ENCODE peak calls at places on chromosomes 4 and X, in six cellular contexts. J is pancreas, M is heart left ventricle, I is heart right ventricle, U is mesenchymal stem cell, S is left lung. P is an unnamed sample.
A peak's percentile ranks its signal among the peaks of the same experiment; 100 is the strongest.

GRCh38 chrX:42241421-42241820 is 318.1 kb upstream of the CASK start:
- DNase-seq in J (no peak), M (no peak), I (no peak), U (peak; percentile 24), S (no peak), P (no peak)

GRCh38 chrX:105451426-105451825 is 230.9 kb upstream of the TEX13A start:
- DNase-seq in J (no peak), M (no peak), I (no peak), U (peak; percentile 2), S (no peak), P (no peak)

GRCh38 chr4:168880811-168881595 is 129.1 kb downstream of the CBR4 start:
- DNase-seq in J (no peak), M (no peak), I (no peak), U (peak; percentile 49), S (peak; percentile 49), P (no peak)

GRCh38 chrX:1465261-1466231 is 12.8 kb upstream of the ASMTL start:
- DNase-seq in J (no peak), M (peak; percentile 48), I (peak; percentile 2), U (no peak), S (peak; percentile 31), P (no peak)

GRCh38 chr4:100114909-100115308 is 75.4 kb downstream of the DDIT4L start:
- DNase-seq in J (no peak), M (no peak), I (peak; percentile 8), U (peak; percentile 54), S (no peak), P (no peak)

GRCh38 chr4:183153190-183153916 is 54.3 kb downstream of the WWC2 start:
- DNase-seq in J (no peak), M (no peak), I (no peak), U (no peak), S (no peak), P (no peak)

GRCh38 chr4:172998527-172999469 is 169.8 kb upstream of the GALNT7 start:
- DNase-seq in J (no peak), M (no peak), I (no peak), U (peak; percentile 53), S (no peak), P (no peak)

GRCh38 chrX:129754266-129755024 is 15.7 kb downstream of the XPNPEP2 start:
- DNase-seq in J (no peak), M (no peak), I (no peak), U (no peak), S (no peak), P (no peak)

GRCh38 chr4:182488886-182489285 is 245.7 kb downstream of the TENM3 start:
- DNase-seq in J (no peak), M (no peak), I (no peak), U (no peak), S (no peak), P (no peak)

GRCh38 chrX:42220083-42220482 is 296.7 kb upstream of the CASK start:
- DNase-seq in J (no peak), M (no peak), I (no peak), U (no peak), S (no peak), P (no peak)

GRCh38 chr4:121273191-121273590 is 107.6 kb downstream of the QRFPR start:
- DNase-seq in J (no peak), M (no peak), I (no peak), U (no peak), S (no peak), P (no peak)

GRCh38 chr4:126807132-126807531 is 825.6 kb upstream of the INTU start:
- DNase-seq in J (no peak), M (no peak), I (no peak), U (peak; percentile 5), S (no peak), P (no peak)

GRCh38 chr4:133996431-133997121 is 205.0 kb downstream of the PABPC4L start:
- DNase-seq in J (no peak), M (no peak), I (no peak), U (no peak), S (no peak), P (no peak)

GRCh38 chr4:151486166-151486565 is 77.2 kb downstream of the FHIP1A start:
- DNase-seq in J (no peak), M (no peak), I (no peak), U (peak; percentile 20), S (no peak), P (no peak)

GRCh38 chr4:41282362-41282761 is 25.6 kb downstream of the UCHL1 start:
- DNase-seq in J (no peak), M (no peak), I (no peak), U (no peak), S (no peak), P (no peak)

GRCh38 chrX:106999002-106999975 is 723 bp downstream of the MORC4 start:
- DNase-seq in J (peak; percentile 41), M (peak; percentile 60), I (peak; percentile 37), U (peak; percentile 59), S (peak; percentile 55), P (peak; percentile 4)

GRCh38 chr4:55381502-55381901 is 14.3 kb upstream of the TMEM165 start:
- DNase-seq in J (no peak), M (no peak), I (no peak), U (no peak), S (no peak), P (no peak)

GRCh38 chr4:683982-684571 is 4.9 kb downstream of the SLC49A3 start:
- DNase-seq in J (peak; percentile 70), M (peak; percentile 87), I (peak; percentile 74), U (peak; percentile 62), S (peak; percentile 60), P (no peak)

GRCh38 chr4:76386566-76387305 is 34.2 kb downstream of the CCDC158 start:
- DNase-seq in J (no peak), M (no peak), I (no peak), U (no peak), S (peak; percentile 65), P (no peak)

GRCh38 chr4:82017680-82018079 is 356.1 kb downstream of the HNRNPD start:
- DNase-seq in J (no peak), M (no peak), I (no peak), U (peak; percentile 4), S (no peak), P (no peak)

GRCh38 chr4:174216935-174217272 is 66.6 kb downstream of the FBXO8 start:
- DNase-seq in J (no peak), M (no peak), I (no peak), U (no peak), S (no peak), P (no peak)

GRCh38 chrX:38596939-38597338 is 35.6 kb downstream of the TSPAN7 start:
- DNase-seq in J (no peak), M (no peak), I (no peak), U (no peak), S (no peak), P (no peak)

GRCh38 chr4:173522160-173522873 is 7.7 kb downstream of the HAND2 start:
- DNase-seq in J (peak; percentile 67), M (peak; percentile 92), I (peak; percentile 86), U (peak; percentile 95), S (peak; percentile 62), P (no peak)

GRCh38 chr4:53273726-53274125 is 92.1 kb downstream of the SCFD2 start:
- DNase-seq in J (no peak), M (no peak), I (no peak), U (no peak), S (no peak), P (no peak)

GRCh38 chr4:26248647-26249046 is 72.2 kb upstream of the RBPJ start:
- DNase-seq in J (no peak), M (no peak), I (peak; percentile 64), U (peak; percentile 48), S (no peak), P (no peak)

GRCh38 chrX:123219916-123220315 is 35.8 kb downstream of the GRIA3 start:
- DNase-seq in J (no peak), M (peak; percentile 44), I (peak; percentile 51), U (no peak), S (no peak), P (no peak)

GRCh38 chr4:20615492-20616136 is 84.6 kb upstream of the PACRGL start:
- DNase-seq in J (no peak), M (no peak), I (no peak), U (no peak), S (no peak), P (no peak)

DNA sequence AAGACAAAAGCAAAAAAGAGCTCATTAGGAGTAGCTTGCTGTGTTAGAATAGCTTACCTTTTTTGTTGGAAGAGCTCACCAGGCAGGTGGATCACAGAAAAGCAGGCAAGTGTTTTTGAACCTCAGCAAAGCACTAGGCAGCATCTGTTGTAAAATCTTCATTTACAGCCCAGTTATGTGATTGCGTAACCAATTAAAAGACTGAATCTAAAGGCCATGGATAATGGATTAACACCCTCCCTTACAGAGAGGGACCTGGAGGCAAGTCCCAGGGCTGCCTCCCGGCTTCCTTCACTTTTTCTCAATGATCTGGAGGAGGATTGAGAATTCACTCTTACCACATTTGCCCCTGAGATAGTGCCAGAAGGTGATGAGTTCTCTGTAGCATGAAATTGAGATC is 51.1 kb downstream of the MAMLD1 start:
- DNase-seq in J (no peak), M (no peak), I (no peak), U (no peak), S (no peak), P (no peak)
- H3K4me3 ChIP-seq in J (no peak overlapping the region), M (no peak overlapping the region), I (no peak overlapping the region), U (no peak overlapping the region), S (no peak overlapping the region), P (no peak overlapping the region)

GRCh38 chrX:14641681-14642655 is 112.6 kb downstream of the GLRA2 start:
- DNase-seq in J (no peak), M (no peak), I (no peak), U (no peak), S (no peak), P (no peak)
- H3K4me1 ChIP-seq in J (no peaks in the 10 kb centered on the region), M (no peaks in the 10 kb centered on the region), I (no peaks in the 10 kb centered on the region), U (no peaks in the 10 kb centered on the region), S (no peaks in the 10 kb centered on the region), P (no peaks in the 10 kb centered on the region)

DNA sequence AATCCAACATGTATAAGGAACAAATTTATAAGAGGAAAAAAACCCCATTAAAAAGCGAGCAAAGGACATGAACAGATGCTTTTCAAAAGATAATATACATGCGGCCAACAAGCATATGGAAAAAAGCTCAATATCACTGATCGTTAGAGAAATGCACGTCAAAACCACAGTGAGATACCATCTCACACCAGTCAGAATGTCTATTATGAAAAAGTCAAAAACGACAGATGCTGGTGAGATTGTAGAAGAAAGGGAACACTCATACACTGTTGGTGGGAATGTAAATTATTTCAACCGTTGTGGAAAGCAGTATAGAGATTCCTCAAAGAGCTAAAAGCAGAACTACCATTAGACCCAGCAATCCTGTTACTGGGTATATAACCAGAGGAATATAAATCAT is 465.4 kb downstream of the TMA16 start:
- DNase-seq in J (no peak), M (no peak), I (no peak), U (no peak), S (no peak), P (no peak)
- H3K27ac ChIP-seq in J (no peak overlapping the region), M (no peak overlapping the region), I (no peak overlapping the region), U (no peak overlapping the region), S (no peak overlapping the region), P (no peak overlapping the region)

GRCh38 chrX:154401045-154401799 is 3.0 kb downstream of the RPL10 start:
- DNase-seq in J (peak; percentile 46), M (peak; percentile 18), I (no peak), U (peak; percentile 70), S (no peak), P (no peak)
- H3K4me3 ChIP-seq in J (no peak overlapping the region), M (no peak overlapping the region), I (no peak overlapping the region), U (no peak overlapping the region), S (no peak overlapping the region), P (no peak overlapping the region)